ENCODE peak calls at places on chromosomes 2 and 18, in ten cellular contexts. P is AG09309, R is kidney, S is colonic mucosa, A is hepatocyte, M is IMR-90, W is adrenal gland, C is astrocyte, Y is ascending aorta, G is cardiac fibroblast. O is an unnamed sample.
A peak's percentile ranks its signal among the peaks of the same experiment; 100 is the strongest.

GRCh38 chr2:168518555-168519066 is 62.5 kb downstream of the CERS6 start:
- DNase-seq in A (peak; percentile 41), W (no peak), G (peak; percentile 52), P (no peak), R (no peak), C (peak; percentile 73), M (peak; percentile 34), Y (no peak), S (no peak), O (peak; percentile 56)

GRCh38 chr2:132620115-132620514 is 49.9 kb downstream of the LYPD1 start:
- DNase-seq in W (no peak), P (no peak), C (peak; percentile 27), S (no peak), A (no peak), M (peak; percentile 34), G (peak; percentile 10), R (no peak), Y (no peak), O (no peak)

GRCh38 chr2:225340923-225341322 is 58.6 kb upstream of the NYAP2 start:
- DNase-seq in W (no peak), A (no peak), S (no peak), M (no peak), R (no peak), G (no peak), C (no peak), P (no peak), Y (no peak), O (no peak)

GRCh38 chr2:232286011-232286868 is 92.3 kb upstream of the ALPP start:
- DNase-seq in A (peak; percentile 16), G (no peak), S (no peak), Y (no peak), P (no peak), R (no peak), M (no peak), C (no peak), W (no peak), O (no peak)

GRCh38 chr2:242030858-242031257 is 161.3 kb downstream of the RTP5 start:
- DNase-seq in W (peak; percentile 7), G (no peak), A (no peak), R (no peak), S (peak; percentile 14), P (no peak), Y (peak; percentile 11), M (no peak), C (no peak), O (no peak)

GRCh38 chr18:48542513-48543181 is 3.8 kb downstream of the CTIF start:
- DNase-seq in A (peak; percentile 70), M (no peak), S (no peak), P (no peak), G (no peak), R (no peak), Y (peak; percentile 30), C (no peak), W (no peak), O (no peak)

GRCh38 chr18:13614701-13615288 is 111.6 kb downstream of the FAM210A start:
- DNase-seq in W (peak; percentile 28), P (no peak), S (no peak), R (no peak), C (no peak), A (no peak), G (no peak), M (no peak), Y (no peak), O (no peak)

GRCh38 chr18:50111398-50111797 is 83.5 kb downstream of the MYO5B start:
- DNase-seq in W (no peak), G (no peak), S (no peak), A (no peak), P (no peak), C (no peak), R (no peak), M (no peak), Y (no peak), O (no peak)

GRCh38 chr18:57930476-57930875 is 113.5 kb upstream of the NEDD4L start:
- DNase-seq in A (no peak), C (no peak), G (no peak), W (no peak), S (no peak), M (no peak), R (no peak), P (no peak), Y (no peak), O (no peak)

GRCh38 chr18:25360301-25360899 is 8.4 kb upstream of the ZNF521 start:
- DNase-seq in C (no peak), P (no peak), M (no peak), G (no peak), A (no peak), R (no peak), Y (no peak), W (no peak), S (no peak), O (no peak)

GRCh38 chr2:238106698-238107524 is 6.8 kb downstream of the ESPNL start:
- DNase-seq in C (no peak), R (peak; percentile 73), P (no peak), G (no peak), S (no peak), Y (peak; percentile 53), W (no peak), M (no peak), A (peak; percentile 14), O (peak; percentile 37)
- TF ChIP-seq CTCF in C (no peak), R (peak; percentile 12), P (peak; percentile 7), G (peak; percentile 2), S (peak; percentile 44), Y (no peak), W (no peak), M (peak; percentile 16), A (peak; percentile 31), O (peak; percentile 54)

GRCh38 chr2:227370791-227371312 is 8.3 kb downstream of the TM4SF20 start:
- DNase-seq in Y (peak; percentile 82), G (peak; percentile 87), W (peak; percentile 68), C (peak; percentile 94), R (no peak), A (no peak), M (peak; percentile 85), P (peak; percentile 70), S (no peak), O (peak; percentile 88)
- H3K4me3 ChIP-seq in Y (no peak overlapping the region), G (no peak overlapping the region), W (no peak overlapping the region), C (peak overlapping the region; percentile 39), R (no peak overlapping the region), A (no peak overlapping the region), M (peak overlapping the region; percentile 27), P (no peak overlapping the region), S (no peak overlapping the region), O (peak overlapping the region; percentile 14)

DNA sequence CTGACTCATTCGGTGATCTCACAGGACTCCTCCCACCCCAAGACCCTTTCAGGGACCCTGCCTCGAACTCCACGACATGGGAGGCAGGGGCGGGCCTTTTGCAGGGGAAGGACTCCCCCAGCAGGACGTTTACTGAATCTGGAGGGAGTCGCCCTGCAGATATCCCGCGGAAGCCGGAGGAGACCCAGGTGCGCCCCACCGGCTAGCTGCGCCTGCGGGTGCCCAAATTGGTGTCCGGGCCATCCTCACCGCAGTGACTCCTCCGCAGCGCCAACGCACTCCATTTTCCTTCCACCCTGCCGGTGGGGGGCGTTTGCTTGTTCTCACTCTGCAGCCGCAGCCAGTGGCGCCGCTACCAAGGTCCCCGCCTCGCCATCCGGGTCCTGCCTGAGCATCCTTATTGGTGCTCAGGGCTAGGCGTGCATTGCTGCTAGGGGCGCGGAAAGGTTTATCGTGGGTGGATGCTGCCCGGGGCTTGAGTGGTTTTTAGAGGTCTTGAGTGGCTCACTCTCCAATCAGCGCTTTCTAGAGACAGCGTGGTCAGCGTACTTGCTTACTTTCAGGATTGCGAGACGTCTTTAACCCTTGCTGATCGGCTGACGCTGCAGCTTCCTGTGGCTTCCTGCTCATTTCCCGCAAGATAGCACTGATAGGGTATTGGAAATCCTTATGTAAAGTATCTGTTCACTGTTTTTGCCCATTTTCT is 81.4 kb downstream of the BIN1 start:
- DNase-seq in G (peak; percentile 87), S (peak; percentile 77), A (peak; percentile 83), R (peak; percentile 88), P (peak; percentile 32), M (peak; percentile 89), W (peak; percentile 75), C (peak; percentile 94), Y (peak; percentile 92), O (peak; percentile 97)
- TF ChIP-seq CTCF in G (peak; percentile 27), S (no peak), A (peak; percentile 48), R (no peak), P (peak; percentile 38), M (peak; percentile 38), W (no peak), C (peak; percentile 22), Y (peak; percentile 22), O (peak; percentile 54)

GRCh38 chr2:144835634-144836351 is 315.9 kb upstream of the ZEB2 start:
- DNase-seq in M (peak; percentile 24), W (no peak), P (no peak), A (no peak), C (peak; percentile 46), S (no peak), Y (no peak), R (no peak), G (peak; percentile 23), O (peak; percentile 44)
- H3K4me3 ChIP-seq in M (no peak overlapping the region), W (no peak overlapping the region), P (no peak overlapping the region), A (no peak overlapping the region), C (no peak overlapping the region), S (no peak overlapping the region), Y (no peak overlapping the region), R (no peak overlapping the region), G (no peak overlapping the region), O (no peak overlapping the region)

GRCh38 chr2:162091325-162092007 is 17.5 kb upstream of the DPP4 start:
- DNase-seq in M (peak; percentile 42), R (peak; percentile 74), G (no peak), P (no peak), C (no peak), W (no peak), A (peak; percentile 76), S (peak; percentile 81), Y (no peak), O (no peak)
- TF ChIP-seq CTCF in M (no peak), R (peak; percentile 40), G (no peak), P (peak; percentile 26), C (no peak), W (no peak), A (peak; percentile 39), S (peak; percentile 18), Y (no peak), O (peak; percentile 21)